ENCODE peak calls at places on chromosomes 6 and 20, in six cellular contexts. One of them, this sample, is unnamed.

GRCh38 chr6:45619994-45620471 is 242.3 kb upstream of the SUPT3H start:
- DNase-seq in lower leg skin: no peak
- DNase-seq in gastrocnemius medialis: no peak
- DNase-seq in fibroblast of lung: peak
- DNase-seq in psoas muscle: no peak
- DNase-seq in WTC11: no peak
- DNase-seq in this sample: no peak

GRCh38 chr20:8589956-8590355 is 457.9 kb downstream of the PLCB1 start:
- DNase-seq in lower leg skin: no peak
- DNase-seq in gastrocnemius medialis: no peak
- DNase-seq in fibroblast of lung: no peak
- DNase-seq in psoas muscle: no peak
- DNase-seq in WTC11: no peak
- DNase-seq in this sample: no peak

GRCh38 chr6:29813809-29814208 is 13.8 kb upstream of the HLA-G start:
- DNase-seq in lower leg skin: no peak
- DNase-seq in gastrocnemius medialis: no peak
- DNase-seq in fibroblast of lung: no peak
- DNase-seq in psoas muscle: no peak
- DNase-seq in WTC11: no peak
- DNase-seq in this sample: no peak

GRCh38 chr20:49899551-49900383 is 15.6 kb downstream of the SPATA2 start:
- DNase-seq in lower leg skin: no peak
- DNase-seq in gastrocnemius medialis: no peak
- DNase-seq in fibroblast of lung: no peak
- DNase-seq in psoas muscle: no peak
- DNase-seq in WTC11: no peak
- DNase-seq in this sample: peak

GRCh38 chr6:4180653-4181255 is 45.4 kb upstream of the ECI2 start:
- DNase-seq in lower leg skin: peak
- DNase-seq in gastrocnemius medialis: no peak
- DNase-seq in fibroblast of lung: peak
- DNase-seq in psoas muscle: no peak
- DNase-seq in WTC11: no peak
- DNase-seq in this sample: no peak

GRCh38 chr20:34512266-34512954 is 3.8 kb upstream of the DYNLRB1 start:
- DNase-seq in lower leg skin: no peak
- DNase-seq in gastrocnemius medialis: no peak
- DNase-seq in fibroblast of lung: peak
- DNase-seq in psoas muscle: no peak
- DNase-seq in WTC11: no peak
- DNase-seq in this sample: no peak

GRCh38 chr6:90209527-90209926 is 87.1 kb downstream of the BACH2 start:
- DNase-seq in lower leg skin: peak
- DNase-seq in gastrocnemius medialis: no peak
- DNase-seq in fibroblast of lung: no peak
- DNase-seq in psoas muscle: no peak
- DNase-seq in WTC11: no peak
- DNase-seq in this sample: no peak

GRCh38 chr6:75331134-75331533 is 46.5 kb upstream of the TMEM30A start:
- DNase-seq in lower leg skin: no peak
- DNase-seq in gastrocnemius medialis: no peak
- DNase-seq in fibroblast of lung: no peak
- DNase-seq in psoas muscle: no peak
- DNase-seq in WTC11: no peak
- DNase-seq in this sample: no peak

GRCh38 chr6:14408491-14408890 is 290.9 kb downstream of the CD83 start:
- DNase-seq in lower leg skin: no peak
- DNase-seq in gastrocnemius medialis: no peak
- DNase-seq in fibroblast of lung: no peak
- DNase-seq in psoas muscle: no peak
- DNase-seq in WTC11: no peak
- DNase-seq in this sample: no peak

GRCh38 chr6:38115633-38116022 is 296.1 kb downstream of the ZFAND3 start:
- DNase-seq in lower leg skin: no peak
- DNase-seq in gastrocnemius medialis: no peak
- DNase-seq in fibroblast of lung: no peak
- DNase-seq in psoas muscle: no peak
- DNase-seq in WTC11: no peak
- DNase-seq in this sample: no peak

GRCh38 chr6:141467881-141468280 is 664.8 kb upstream of the GJE1 start:
- DNase-seq in lower leg skin: no peak
- DNase-seq in gastrocnemius medialis: no peak
- DNase-seq in fibroblast of lung: no peak
- DNase-seq in psoas muscle: no peak
- DNase-seq in WTC11: no peak
- DNase-seq in this sample: no peak

GRCh38 chr6:81788748-81789147 is 36.3 kb upstream of the TENT5A start:
- DNase-seq in lower leg skin: no peak
- DNase-seq in gastrocnemius medialis: no peak
- DNase-seq in fibroblast of lung: no peak
- DNase-seq in psoas muscle: no peak
- DNase-seq in WTC11: no peak
- DNase-seq in this sample: no peak

GRCh38 chr20:23340524-23340923 is 10.1 kb upstream of the NXT1 start:
- DNase-seq in lower leg skin: peak
- DNase-seq in gastrocnemius medialis: peak
- DNase-seq in fibroblast of lung: peak
- DNase-seq in psoas muscle: peak
- DNase-seq in WTC11: peak
- DNase-seq in this sample: peak

GRCh38 chr20:1619861-1620444 is at the start of gene SIRPB1:
- DNase-seq in lower leg skin: no peak
- DNase-seq in gastrocnemius medialis: no peak
- DNase-seq in fibroblast of lung: no peak
- DNase-seq in psoas muscle: no peak
- DNase-seq in WTC11: no peak
- DNase-seq in this sample: peak

GRCh38 chr6:8108031-8108660 is 5.8 kb upstream of the EEF1E1 start:
- DNase-seq in lower leg skin: no peak
- DNase-seq in gastrocnemius medialis: no peak
- DNase-seq in fibroblast of lung: peak
- DNase-seq in psoas muscle: no peak
- DNase-seq in WTC11: no peak
- DNase-seq in this sample: no peak

GRCh38 chr20:48025061-48025515 is 239.8 kb upstream of the SULF2 start:
- DNase-seq in lower leg skin: peak
- DNase-seq in gastrocnemius medialis: no peak
- DNase-seq in fibroblast of lung: peak
- DNase-seq in psoas muscle: peak
- DNase-seq in WTC11: peak
- DNase-seq in this sample: no peak

GRCh38 chr6:150788135-150788534 is 77.4 kb upstream of the MTHFD1L start:
- DNase-seq in lower leg skin: no peak
- DNase-seq in gastrocnemius medialis: no peak
- DNase-seq in fibroblast of lung: peak
- DNase-seq in psoas muscle: no peak
- DNase-seq in WTC11: no peak
- DNase-seq in this sample: no peak

GRCh38 chr6:166930354-166930891 is 25.9 kb downstream of the RNASET2 start:
- DNase-seq in lower leg skin: peak
- DNase-seq in gastrocnemius medialis: no peak
- DNase-seq in fibroblast of lung: no peak
- DNase-seq in psoas muscle: no peak
- DNase-seq in WTC11: no peak
- DNase-seq in this sample: no peak

GRCh38 chr6:37491161-37491829 is 8.4 kb downstream of the CCDC167 start:
- DNase-seq in lower leg skin: no peak
- DNase-seq in gastrocnemius medialis: no peak
- DNase-seq in fibroblast of lung: no peak
- DNase-seq in psoas muscle: no peak
- DNase-seq in WTC11: no peak
- DNase-seq in this sample: peak

GRCh38 chr6:4460595-4461475 is 315.4 kb upstream of the CDYL start:
- DNase-seq in lower leg skin: peak
- DNase-seq in gastrocnemius medialis: peak
- DNase-seq in fibroblast of lung: peak
- DNase-seq in psoas muscle: peak
- DNase-seq in WTC11: no peak
- DNase-seq in this sample: no peak

GRCh38 chr6:160238234-160238633 is 20.4 kb downstream of the SLC22A2 start:
- DNase-seq in lower leg skin: no peak
- DNase-seq in gastrocnemius medialis: no peak
- DNase-seq in fibroblast of lung: no peak
- DNase-seq in psoas muscle: no peak
- DNase-seq in WTC11: no peak
- DNase-seq in this sample: no peak

DNA sequence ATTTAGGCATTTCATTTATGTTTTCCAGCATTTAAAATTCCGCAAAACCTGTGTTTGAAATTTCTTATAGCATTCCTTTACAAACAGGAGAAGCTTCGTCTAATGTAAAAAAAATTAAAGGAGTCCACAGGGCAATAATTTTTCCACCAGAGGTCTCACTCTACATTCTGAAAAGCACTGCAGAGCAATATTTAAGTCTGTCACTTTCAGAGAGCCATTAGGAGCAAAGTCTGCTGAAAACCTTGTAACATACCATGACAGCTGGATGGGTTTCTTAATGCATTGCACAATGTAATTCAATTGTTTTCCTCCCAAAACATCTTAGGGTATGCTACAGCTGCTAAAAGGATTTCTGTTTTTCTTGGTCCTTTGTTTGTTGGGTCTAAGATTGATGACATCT is 18.0 kb downstream of the BAG2 start:
- DNase-seq in lower leg skin: no peak
- DNase-seq in gastrocnemius medialis: no peak
- DNase-seq in fibroblast of lung: peak
- DNase-seq in psoas muscle: no peak
- DNase-seq in WTC11: no peak
- DNase-seq in this sample: no peak
- TF ChIP-seq CTCF in lower leg skin: no peak
- TF ChIP-seq CTCF in gastrocnemius medialis: no peak
- TF ChIP-seq CTCF in fibroblast of lung: peak
- TF ChIP-seq CTCF in psoas muscle: peak
- TF ChIP-seq CTCF in WTC11: no peak
- TF ChIP-seq CTCF in this sample: no peak

DNA sequence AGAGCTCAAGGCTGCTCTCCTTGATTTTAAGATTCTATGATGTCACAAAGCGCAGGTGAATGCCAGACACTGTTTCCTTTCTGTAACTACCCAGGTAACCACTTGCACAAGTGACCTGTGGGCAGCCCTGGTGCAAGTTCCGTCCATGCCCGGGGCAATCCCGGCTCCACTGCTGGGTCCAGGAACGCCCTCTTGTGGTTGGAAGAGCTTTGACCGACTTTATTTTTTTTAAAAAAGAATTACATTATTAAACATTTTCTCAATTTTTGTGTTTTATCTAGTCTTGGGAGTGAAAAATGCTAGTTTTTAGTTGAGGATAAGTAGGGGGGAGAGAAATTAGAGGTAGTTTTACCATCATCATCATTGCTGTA is 695.2 kb downstream of the QKI start:
- DNase-seq in lower leg skin: no peak
- DNase-seq in gastrocnemius medialis: peak
- DNase-seq in fibroblast of lung: no peak
- DNase-seq in psoas muscle: peak
- DNase-seq in WTC11: peak
- DNase-seq in this sample: no peak
- TF ChIP-seq CTCF in lower leg skin: no peak
- TF ChIP-seq CTCF in gastrocnemius medialis: peak
- TF ChIP-seq CTCF in fibroblast of lung: peak
- TF ChIP-seq CTCF in psoas muscle: peak
- TF ChIP-seq CTCF in WTC11: peak
- TF ChIP-seq CTCF in this sample: peak

DNA sequence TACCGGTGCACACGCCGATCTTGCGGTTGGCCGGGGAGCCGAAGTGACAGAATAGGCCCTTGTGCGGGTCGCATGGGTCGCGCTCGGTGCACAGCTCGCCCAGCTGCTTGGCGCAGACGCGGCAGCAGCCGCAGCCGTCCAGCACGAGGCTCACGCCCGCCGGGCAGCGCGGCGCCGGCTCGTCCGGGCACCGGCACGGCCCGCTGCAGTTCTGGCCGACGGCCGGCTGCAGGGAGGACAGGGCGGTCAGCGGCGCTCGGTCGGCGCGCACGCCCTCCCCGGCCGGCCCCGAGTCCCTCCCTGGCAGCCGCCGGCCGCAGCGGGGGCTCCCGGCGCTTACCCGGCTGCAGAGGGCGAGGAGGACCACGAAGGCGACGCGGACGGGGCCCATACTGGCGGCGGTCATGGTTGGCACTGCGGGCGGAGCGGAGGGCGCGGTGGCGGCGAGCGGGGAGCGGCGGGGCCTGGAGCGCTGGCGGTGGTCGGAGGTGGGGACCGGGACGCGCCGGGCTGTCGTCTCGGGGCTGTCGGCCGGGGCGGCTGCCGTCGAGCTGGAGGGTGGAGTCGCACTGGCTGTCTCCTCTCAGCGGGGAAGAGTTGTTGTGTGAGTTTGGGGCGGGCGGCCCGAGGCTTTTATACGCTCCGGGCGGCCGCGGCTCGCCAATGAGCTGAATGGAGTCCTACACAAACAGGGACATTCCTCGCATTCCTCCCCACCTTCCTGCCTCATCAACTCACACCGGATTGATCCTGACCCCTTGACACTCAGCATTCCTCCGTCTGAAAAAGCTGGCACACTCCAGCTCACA is at the start of gene CCN2:
- DNase-seq in lower leg skin: peak
- DNase-seq in gastrocnemius medialis: peak
- DNase-seq in fibroblast of lung: peak
- DNase-seq in psoas muscle: peak
- DNase-seq in WTC11: peak
- DNase-seq in this sample: no peak
- TF ChIP-seq CTCF in lower leg skin: no peak
- TF ChIP-seq CTCF in gastrocnemius medialis: no peak
- TF ChIP-seq CTCF in fibroblast of lung: no peak
- TF ChIP-seq CTCF in psoas muscle: no peak
- TF ChIP-seq CTCF in WTC11: no peak
- TF ChIP-seq CTCF in this sample: no peak

GRCh38 chr20:46047821-46048220 is 18.8 kb downstream of the SLC12A5 start:
- DNase-seq in lower leg skin: no peak
- DNase-seq in gastrocnemius medialis: no peak
- DNase-seq in fibroblast of lung: no peak
- DNase-seq in psoas muscle: no peak
- DNase-seq in WTC11: peak
- DNase-seq in this sample: no peak

GRCh38 chr20:46050444-46050843 is 21.4 kb downstream of the SLC12A5 start:
- DNase-seq in lower leg skin: no peak
- DNase-seq in gastrocnemius medialis: no peak
- DNase-seq in fibroblast of lung: no peak
- DNase-seq in psoas muscle: no peak
- DNase-seq in WTC11: no peak
- DNase-seq in this sample: no peak

GRCh38 chr20:46049815-46050214 is 20.8 kb downstream of the SLC12A5 start:
- DNase-seq in lower leg skin: no peak
- DNase-seq in gastrocnemius medialis: no peak
- DNase-seq in fibroblast of lung: no peak
- DNase-seq in psoas muscle: no peak
- DNase-seq in WTC11: no peak
- DNase-seq in this sample: no peak

GRCh38 chr20:46050885-46051284 is 21.9 kb downstream of the SLC12A5 start:
- DNase-seq in lower leg skin: no peak
- DNase-seq in gastrocnemius medialis: no peak
- DNase-seq in fibroblast of lung: no peak
- DNase-seq in psoas muscle: no peak
- DNase-seq in WTC11: no peak
- DNase-seq in this sample: no peak

DNA sequence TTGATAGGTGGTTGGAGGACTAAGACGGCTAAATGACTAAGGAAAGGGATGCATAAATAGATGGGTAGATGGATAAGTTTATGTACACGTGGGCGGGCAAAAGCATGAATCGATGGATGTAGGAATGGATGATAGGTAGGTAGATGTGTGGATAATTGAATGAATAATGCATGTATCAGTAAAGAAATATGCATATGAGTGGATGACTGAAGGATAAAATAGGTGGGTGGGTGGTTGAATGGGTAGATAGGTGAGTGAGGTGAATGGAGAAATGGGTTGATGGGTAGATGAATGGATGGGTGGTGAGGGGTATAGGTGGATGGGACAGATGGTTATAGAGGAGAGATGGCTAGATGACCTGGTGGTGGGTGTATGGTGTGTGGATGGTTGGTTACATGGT is 20.2 kb downstream of the SLC12A5 start:
- DNase-seq in lower leg skin: no peak
- DNase-seq in gastrocnemius medialis: no peak
- DNase-seq in fibroblast of lung: no peak
- DNase-seq in psoas muscle: no peak
- DNase-seq in WTC11: no peak
- DNase-seq in this sample: no peak
- TF ChIP-seq CTCF in lower leg skin: no peak
- TF ChIP-seq CTCF in gastrocnemius medialis: no peak
- TF ChIP-seq CTCF in fibroblast of lung: no peak
- TF ChIP-seq CTCF in psoas muscle: no peak
- TF ChIP-seq CTCF in WTC11: no peak
- TF ChIP-seq CTCF in this sample: no peak